ENCODE peak calls at places on chromosomes 2 and 18, in six cellular contexts. N is IMR-90, R is neural progenitor cell, O is mesendoderm, K is HCT116, U is fibroblast of lung. X is an unnamed sample.

GRCh38 chr18:44733754-44734465 is 53.2 kb downstream of the SETBP1 start:
- DNase-seq in N (peak), R (no peak), O (no peak), K (no peak), U (no peak), X (no peak)

GRCh38 chr2:42567806-42568429 is 514 bp upstream of the MTA3 start:
- DNase-seq in N (no peak), R (peak), O (peak), K (no peak), U (peak), X (peak)

GRCh38 chr18:75244336-75244735 is 33.7 kb downstream of the TSHZ1 start:
- DNase-seq in N (no peak), R (peak), O (peak), K (no peak), U (no peak), X (no peak)

GRCh38 chr18:53799134-53799533 is 425.3 kb downstream of the MBD2 start:
- DNase-seq in N (no peak), R (no peak), O (no peak), K (no peak), U (peak), X (no peak)

GRCh38 chr2:154825358-154825757 is 126.9 kb downstream of the KCNJ3 start:
- DNase-seq in N (no peak), R (no peak), O (no peak), K (no peak), U (no peak), X (no peak)

GRCh38 chr2:37625156-37625555 is 46.3 kb downstream of the CDC42EP3 start:
- DNase-seq in N (peak), R (no peak), O (no peak), K (no peak), U (no peak), X (no peak)

GRCh38 chr2:8520791-8521344 is 161.0 kb upstream of the ID2 start:
- DNase-seq in N (no peak), R (no peak), O (no peak), K (no peak), U (no peak), X (no peak)

GRCh38 chr18:41060967-41061366 is 894.1 kb upstream of the PIK3C3 start:
- DNase-seq in N (peak), R (no peak), O (no peak), K (no peak), U (no peak), X (no peak)

GRCh38 chr18:24762417-24762816 is 302.0 kb downstream of the HRH4 start:
- DNase-seq in N (peak), R (no peak), O (no peak), K (no peak), U (peak), X (no peak)

GRCh38 chr2:95346236-95346737 is 49.1 kb downstream of the KCNIP3 start:
- DNase-seq in N (peak), R (no peak), O (no peak), K (no peak), U (peak), X (peak)

GRCh38 chr2:28626376-28626775 is 125.3 kb upstream of the PPP1CB start:
- DNase-seq in N (no peak), R (no peak), O (no peak), K (no peak), U (no peak), X (no peak)

GRCh38 chr2:28624798-28625701 is 126.6 kb upstream of the PPP1CB start:
- DNase-seq in N (peak), R (peak), O (peak), K (no peak), U (peak), X (no peak)

GRCh38 chr2:28623582-28624405 is 127.8 kb upstream of the PPP1CB start:
- DNase-seq in N (no peak), R (no peak), O (no peak), K (no peak), U (no peak), X (no peak)

GRCh38 chr2:28622101-28622499 is 126.2 kb downstream of the PLB1 start:
- DNase-seq in N (no peak), R (no peak), O (no peak), K (no peak), U (no peak), X (no peak)

DNA sequence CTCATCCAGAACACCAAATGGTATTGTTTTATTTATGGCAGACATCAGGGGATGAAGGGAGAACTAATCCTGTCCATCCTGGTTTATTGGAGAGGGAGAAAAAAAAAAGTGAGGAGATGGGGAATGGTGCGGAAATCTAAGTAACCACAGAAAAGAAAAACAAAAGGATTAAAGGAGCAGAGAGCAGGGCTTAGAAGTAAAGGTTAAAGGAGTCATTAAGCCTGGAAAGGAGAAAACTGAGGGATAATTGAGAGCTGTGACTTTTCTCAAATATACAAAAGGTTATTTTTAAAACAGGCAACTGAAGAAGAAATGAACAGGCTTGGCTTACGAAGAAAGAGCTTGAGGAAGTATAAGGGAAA is 127.2 kb upstream of the PPP1CB start:
- DNase-seq in N (no peak), R (no peak), O (no peak), K (no peak), U (no peak), X (no peak)
- H3K9ac ChIP-seq in N (no peak), R (no peak), O (no peak), K (no peak), U (no peak), X (no peak)

DNA sequence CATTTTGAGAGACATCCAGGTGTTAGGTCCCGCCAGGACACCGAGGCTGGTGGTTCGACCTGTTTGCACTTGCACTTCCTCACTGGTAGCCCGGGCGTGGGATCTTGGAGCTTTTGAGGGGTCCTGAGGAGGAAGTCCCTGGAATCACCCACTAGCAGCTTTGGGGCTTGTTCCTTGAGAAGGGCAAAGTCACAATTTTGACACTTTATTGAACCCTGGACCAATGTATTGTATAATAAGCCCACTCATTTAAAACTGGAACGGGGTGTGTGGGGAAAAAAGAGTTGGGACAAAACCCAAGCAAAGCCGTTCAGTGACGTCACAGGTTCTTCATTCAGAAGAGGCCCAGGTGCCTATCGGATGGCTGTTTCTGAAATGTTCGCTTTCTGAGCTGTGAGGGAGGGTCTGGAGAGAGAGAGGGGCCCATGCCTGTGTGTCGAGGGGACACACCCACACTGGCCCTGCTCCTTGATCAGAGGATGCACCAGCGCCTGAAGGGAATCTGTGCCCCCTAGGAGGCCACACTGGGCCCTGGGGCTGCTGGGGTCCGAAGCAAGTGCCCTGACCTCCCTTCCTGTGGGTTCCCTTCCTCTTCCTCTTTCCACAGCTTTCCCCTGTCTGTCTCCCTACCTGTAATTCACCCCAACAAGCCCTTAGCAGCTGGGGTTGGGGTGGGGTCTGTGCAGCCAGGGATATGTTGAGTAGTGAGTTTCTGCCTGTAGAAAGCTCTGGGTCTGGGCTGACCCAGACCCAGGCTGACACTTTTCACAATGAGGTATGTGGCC is 2.6 kb downstream of the LPIN1 start:
- DNase-seq in N (no peak), R (no peak), O (no peak), K (no peak), U (no peak), X (no peak)
- H3K9ac ChIP-seq in N (no peak), R (no peak), O (no peak), K (no peak), U (no peak), X (peak)

GRCh38 chr2:47554311-47554905 is 151.5 kb downstream of the MSH2 start:
- DNase-seq in N (no peak), R (no peak), O (no peak), K (no peak), U (no peak), X (no peak)
- H3K9ac ChIP-seq in N (no peak), R (no peak), O (no peak), K (no peak), U (no peak), X (no peak)

GRCh38 chr2:10576456-10576855 is 113.3 kb downstream of the NOL10 start:
- DNase-seq in N (no peak), R (no peak), O (no peak), K (no peak), U (no peak), X (no peak)
- H3K9ac ChIP-seq in N (no peak), R (no peak), O (no peak), K (no peak), U (no peak), X (no peak)

DNA sequence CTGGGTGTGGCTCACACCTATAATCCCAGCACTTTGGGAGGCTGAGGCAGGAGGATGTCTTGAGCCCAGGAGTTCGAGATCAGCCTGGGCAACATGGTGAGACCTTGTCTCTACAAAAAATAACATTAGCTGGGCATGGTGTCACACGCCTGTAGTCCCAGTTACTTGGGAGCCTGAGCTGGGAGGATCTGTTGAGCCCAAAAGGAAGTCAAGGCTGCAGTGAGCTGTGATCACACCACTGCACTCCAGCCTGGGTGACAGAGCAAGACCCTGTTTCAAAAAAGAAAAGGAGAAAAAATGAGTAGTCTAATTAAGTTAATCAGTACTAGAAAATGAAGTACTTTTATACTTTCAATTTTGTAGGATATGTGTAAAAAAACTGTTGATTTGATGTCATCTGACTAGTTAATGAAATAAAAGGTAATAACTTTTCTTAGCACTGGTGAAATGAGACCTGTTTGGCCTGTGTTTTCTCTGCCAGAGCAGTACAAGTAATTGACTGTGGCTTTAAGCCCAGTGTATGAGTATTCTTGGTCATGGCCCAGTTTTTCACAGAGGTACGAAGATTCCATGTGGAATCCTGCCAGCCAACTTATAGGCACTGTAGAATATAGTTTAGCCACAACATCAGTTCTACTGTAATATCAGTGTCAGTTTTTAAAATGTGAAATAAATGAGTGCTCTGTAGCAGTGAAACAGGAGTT is 35.8 kb downstream of the MFSD6 start:
- DNase-seq in N (peak), R (no peak), O (no peak), K (no peak), U (peak), X (no peak)
- H3K9ac ChIP-seq in N (no peak), R (no peak), O (no peak), K (no peak), U (no peak), X (no peak)

DNA sequence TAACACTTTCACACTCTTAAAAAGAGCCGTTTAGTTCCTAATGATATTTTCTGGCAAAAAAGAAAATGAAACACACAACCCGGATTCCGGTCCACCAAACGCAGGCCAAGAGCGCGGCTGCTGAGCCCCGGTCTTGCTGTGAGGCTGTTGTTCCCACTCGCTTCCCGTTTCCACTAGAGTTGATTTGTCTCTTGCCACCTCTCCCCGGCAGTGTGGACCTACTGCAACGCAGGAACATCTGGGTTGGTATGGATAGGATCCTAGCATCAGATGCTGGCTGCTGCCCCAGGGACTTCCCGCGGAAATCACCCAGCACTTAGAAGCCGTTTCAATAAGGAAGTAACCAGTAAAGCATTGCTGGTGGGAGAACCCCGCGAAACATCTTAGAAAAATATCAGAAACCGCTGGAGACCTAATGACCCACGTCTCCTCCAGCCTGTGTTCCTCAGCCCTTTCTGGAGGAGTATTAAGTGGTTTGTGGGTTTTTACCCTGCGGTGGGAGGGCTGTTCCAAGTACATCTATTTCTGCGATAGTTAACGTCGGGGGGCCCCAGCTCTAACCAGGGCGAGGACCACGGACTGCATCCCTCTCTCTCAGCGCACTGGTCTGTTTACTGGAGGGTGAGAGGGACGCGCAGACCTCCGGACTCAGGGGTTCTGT is 928 bp downstream of the DOCK10 start:
- DNase-seq in N (peak), R (peak), O (peak), K (no peak), U (peak), X (no peak)
- H3K9ac ChIP-seq in N (peak), R (no peak), O (no peak), K (no peak), U (peak), X (no peak)

GRCh38 chr18:12631831-12632477 is 26.0 kb downstream of the SPIRE1 start:
- DNase-seq in N (no peak), R (no peak), O (peak), K (no peak), U (no peak), X (no peak)

GRCh38 chr18:12625242-12625641 is 32.7 kb downstream of the SPIRE1 start:
- DNase-seq in N (no peak), R (no peak), O (no peak), K (no peak), U (peak), X (no peak)

GRCh38 chr18:12630136-12630535 is 27.8 kb downstream of the SPIRE1 start:
- DNase-seq in N (peak), R (no peak), O (no peak), K (no peak), U (peak), X (no peak)

DNA sequence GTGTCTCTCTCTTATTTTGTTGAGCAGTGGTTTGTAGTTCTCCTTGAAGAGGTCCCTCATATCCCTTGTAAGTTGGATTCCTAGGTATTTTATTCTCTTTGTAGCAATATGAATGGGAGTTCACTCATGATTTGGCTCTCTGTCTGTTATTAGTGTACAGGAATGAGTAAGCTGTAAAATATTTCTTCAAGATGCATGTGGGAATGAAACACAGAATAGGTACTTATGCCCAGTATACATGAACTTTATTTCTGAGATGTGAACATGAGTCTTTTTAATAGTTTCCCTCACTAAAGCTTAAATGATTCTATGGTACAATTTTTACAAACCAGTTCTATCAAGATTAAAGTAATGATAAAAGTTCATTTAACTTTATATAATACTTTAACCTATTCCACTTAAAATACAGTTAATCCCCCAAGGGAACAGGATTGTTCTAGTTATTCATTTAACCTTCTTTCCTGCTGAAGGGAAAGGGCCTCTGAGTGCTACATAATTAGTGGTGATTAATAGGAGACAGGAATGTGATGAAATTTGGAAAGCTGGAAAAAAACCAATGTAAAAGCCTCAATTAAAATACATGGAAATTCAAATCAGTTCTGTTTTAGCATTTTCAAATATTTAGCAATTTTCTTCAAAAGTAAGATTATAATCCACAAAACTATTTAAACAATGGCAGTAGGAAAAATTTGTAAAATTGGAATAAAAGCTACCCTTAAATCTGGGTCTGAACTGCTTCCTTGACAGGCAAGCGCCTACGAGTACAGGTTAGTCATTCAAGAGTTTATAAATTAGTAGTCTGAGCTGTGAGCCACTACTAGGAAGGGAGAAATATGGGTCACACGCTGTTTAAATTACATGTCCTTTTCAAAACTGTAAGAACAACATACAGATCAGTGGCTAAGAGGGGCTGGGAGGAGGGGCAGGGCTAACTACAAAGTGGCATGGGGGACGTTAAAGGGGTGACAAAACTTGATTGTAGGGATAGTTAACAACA is 28.9 kb downstream of the SPIRE1 start:
- DNase-seq in N (peak), R (no peak), O (no peak), K (no peak), U (peak), X (no peak)
- H3K9ac ChIP-seq in N (no peak), R (no peak), O (no peak), K (no peak), U (no peak), X (no peak)

X was measured in neuronal stem cell.